ENCODE peak calls at places on chromosome 15, in eight cellular contexts. One of them, this sample, is unnamed.

GRCh38 chr15:40367038-40367672 is 9.1 kb downstream of the DISP2 start:
- DNase-seq in pancreas: peak; percentile 98
- DNase-seq in HFFc6: no peak
- DNase-seq in NCI-H774: no peak
- DNase-seq in hepatocyte: no peak
- DNase-seq in AG08396: no peak
- DNase-seq in stimulated activated CD4-positive, alpha-beta T cell treated with anti-CD3 and anti-CD28 coated beads, Interleukin-1b, Interleukin-23, amount 100 ng/mL, for 24 hours: no peak
- DNase-seq in amygdala: peak; percentile 22
- DNase-seq in this sample: no peak

GRCh38 chr15:82535566-82536408 is 4.5 kb downstream of the RPS17 start:
- DNase-seq in pancreas: no peak
- DNase-seq in HFFc6: no peak
- DNase-seq in NCI-H774: no peak
- DNase-seq in hepatocyte: no peak
- DNase-seq in AG08396: no peak
- DNase-seq in stimulated activated CD4-positive, alpha-beta T cell treated with anti-CD3 and anti-CD28 coated beads, Interleukin-1b, Interleukin-23, amount 100 ng/mL, for 24 hours: no peak
- DNase-seq in amygdala: no peak
- DNase-seq in this sample: no peak

GRCh38 chr15:27844018-27844666 is 255.0 kb downstream of the OCA2 start:
- DNase-seq in pancreas: no peak
- DNase-seq in HFFc6: peak; percentile 10
- DNase-seq in NCI-H774: no peak
- DNase-seq in hepatocyte: no peak
- DNase-seq in AG08396: peak; percentile 55
- DNase-seq in stimulated activated CD4-positive, alpha-beta T cell treated with anti-CD3 and anti-CD28 coated beads, Interleukin-1b, Interleukin-23, amount 100 ng/mL, for 24 hours: no peak
- DNase-seq in amygdala: no peak
- DNase-seq in this sample: no peak

GRCh38 chr15:39934415-39935044 is 615 bp downstream of the EIF2AK4 start:
- DNase-seq in pancreas: no peak
- DNase-seq in HFFc6: no peak
- DNase-seq in NCI-H774: no peak
- DNase-seq in hepatocyte: no peak
- DNase-seq in AG08396: no peak
- DNase-seq in stimulated activated CD4-positive, alpha-beta T cell treated with anti-CD3 and anti-CD28 coated beads, Interleukin-1b, Interleukin-23, amount 100 ng/mL, for 24 hours: no peak
- DNase-seq in amygdala: no peak
- DNase-seq in this sample: no peak

GRCh38 chr15:78808550-78808949 is 2.7 kb downstream of the ADAMTS7 start:
- DNase-seq in pancreas: no peak
- DNase-seq in HFFc6: peak; percentile 27
- DNase-seq in NCI-H774: no peak
- DNase-seq in hepatocyte: no peak
- DNase-seq in AG08396: peak; percentile 56
- DNase-seq in stimulated activated CD4-positive, alpha-beta T cell treated with anti-CD3 and anti-CD28 coated beads, Interleukin-1b, Interleukin-23, amount 100 ng/mL, for 24 hours: no peak
- DNase-seq in amygdala: no peak
- DNase-seq in this sample: no peak

GRCh38 chr15:72599855-72600464 is 54.5 kb upstream of the GOLGA6B start:
- DNase-seq in pancreas: no peak
- DNase-seq in HFFc6: peak; percentile 55
- DNase-seq in NCI-H774: peak; percentile 17
- DNase-seq in hepatocyte: peak; percentile 63
- DNase-seq in AG08396: peak; percentile 54
- DNase-seq in stimulated activated CD4-positive, alpha-beta T cell treated with anti-CD3 and anti-CD28 coated beads, Interleukin-1b, Interleukin-23, amount 100 ng/mL, for 24 hours: no peak
- DNase-seq in amygdala: no peak
- DNase-seq in this sample: no peak

GRCh38 chr15:90306560-90306959 is 41.1 kb downstream of the NGRN start:
- DNase-seq in pancreas: no peak
- DNase-seq in HFFc6: no peak
- DNase-seq in NCI-H774: no peak
- DNase-seq in hepatocyte: no peak
- DNase-seq in AG08396: no peak
- DNase-seq in stimulated activated CD4-positive, alpha-beta T cell treated with anti-CD3 and anti-CD28 coated beads, Interleukin-1b, Interleukin-23, amount 100 ng/mL, for 24 hours: no peak
- DNase-seq in amygdala: no peak
- DNase-seq in this sample: no peak

GRCh38 chr15:84590406-84590805 is 10.4 kb upstream of the ZSCAN2 start:
- DNase-seq in pancreas: no peak
- DNase-seq in HFFc6: no peak
- DNase-seq in NCI-H774: no peak
- DNase-seq in hepatocyte: no peak
- DNase-seq in AG08396: no peak
- DNase-seq in stimulated activated CD4-positive, alpha-beta T cell treated with anti-CD3 and anti-CD28 coated beads, Interleukin-1b, Interleukin-23, amount 100 ng/mL, for 24 hours: no peak
- DNase-seq in amygdala: no peak
- DNase-seq in this sample: no peak

GRCh38 chr15:90106522-90107117 is 4.4 kb upstream of the IDH2 start:
- DNase-seq in pancreas: no peak
- DNase-seq in HFFc6: peak; percentile 45
- DNase-seq in NCI-H774: no peak
- DNase-seq in hepatocyte: peak; percentile 53
- DNase-seq in AG08396: peak; percentile 77
- DNase-seq in stimulated activated CD4-positive, alpha-beta T cell treated with anti-CD3 and anti-CD28 coated beads, Interleukin-1b, Interleukin-23, amount 100 ng/mL, for 24 hours: no peak
- DNase-seq in amygdala: no peak
- DNase-seq in this sample: no peak

GRCh38 chr15:57048930-57049550 is 130.6 kb downstream of the TCF12 start:
- DNase-seq in pancreas: no peak
- DNase-seq in HFFc6: no peak
- DNase-seq in NCI-H774: no peak
- DNase-seq in hepatocyte: no peak
- DNase-seq in AG08396: no peak
- DNase-seq in stimulated activated CD4-positive, alpha-beta T cell treated with anti-CD3 and anti-CD28 coated beads, Interleukin-1b, Interleukin-23, amount 100 ng/mL, for 24 hours: no peak
- DNase-seq in amygdala: no peak
- DNase-seq in this sample: no peak

GRCh38 chr15:81752149-81752942 is 293.5 kb downstream of the MEX3B start:
- DNase-seq in pancreas: peak; percentile 43
- DNase-seq in HFFc6: no peak
- DNase-seq in NCI-H774: peak; percentile 76
- DNase-seq in hepatocyte: peak; percentile 74
- DNase-seq in AG08396: no peak
- DNase-seq in stimulated activated CD4-positive, alpha-beta T cell treated with anti-CD3 and anti-CD28 coated beads, Interleukin-1b, Interleukin-23, amount 100 ng/mL, for 24 hours: no peak
- DNase-seq in amygdala: no peak
- DNase-seq in this sample: peak; percentile 51

GRCh38 chr15:70714575-70714974 is 48.8 kb downstream of the UACA start:
- DNase-seq in pancreas: no peak
- DNase-seq in HFFc6: no peak
- DNase-seq in NCI-H774: no peak
- DNase-seq in hepatocyte: no peak
- DNase-seq in AG08396: no peak
- DNase-seq in stimulated activated CD4-positive, alpha-beta T cell treated with anti-CD3 and anti-CD28 coated beads, Interleukin-1b, Interleukin-23, amount 100 ng/mL, for 24 hours: no peak
- DNase-seq in amygdala: no peak
- DNase-seq in this sample: no peak

GRCh38 chr15:35181538-35181937 is 96.4 kb upstream of the NANOGP8 start:
- DNase-seq in pancreas: no peak
- DNase-seq in HFFc6: peak; percentile 12
- DNase-seq in NCI-H774: no peak
- DNase-seq in hepatocyte: no peak
- DNase-seq in AG08396: no peak
- DNase-seq in stimulated activated CD4-positive, alpha-beta T cell treated with anti-CD3 and anti-CD28 coated beads, Interleukin-1b, Interleukin-23, amount 100 ng/mL, for 24 hours: no peak
- DNase-seq in amygdala: no peak
- DNase-seq in this sample: no peak

GRCh38 chr15:57340673-57341259 is 35.5 kb upstream of the CGNL1 start:
- DNase-seq in pancreas: no peak
- DNase-seq in HFFc6: peak; percentile 11
- DNase-seq in NCI-H774: peak; percentile 27
- DNase-seq in hepatocyte: peak; percentile 80
- DNase-seq in AG08396: peak; percentile 49
- DNase-seq in stimulated activated CD4-positive, alpha-beta T cell treated with anti-CD3 and anti-CD28 coated beads, Interleukin-1b, Interleukin-23, amount 100 ng/mL, for 24 hours: no peak
- DNase-seq in amygdala: no peak
- DNase-seq in this sample: no peak

GRCh38 chr15:92636950-92637481 is 18.6 kb downstream of the FAM174B start:
- DNase-seq in pancreas: peak; percentile 96
- DNase-seq in HFFc6: no peak
- DNase-seq in NCI-H774: peak; percentile 83
- DNase-seq in hepatocyte: no peak
- DNase-seq in AG08396: no peak
- DNase-seq in stimulated activated CD4-positive, alpha-beta T cell treated with anti-CD3 and anti-CD28 coated beads, Interleukin-1b, Interleukin-23, amount 100 ng/mL, for 24 hours: no peak
- DNase-seq in amygdala: no peak
- DNase-seq in this sample: no peak

GRCh38 chr15:67095834-67096366 is 30.5 kb downstream of the SMAD3 start:
- DNase-seq in pancreas: no peak
- DNase-seq in HFFc6: no peak
- DNase-seq in NCI-H774: no peak
- DNase-seq in hepatocyte: no peak
- DNase-seq in AG08396: no peak
- DNase-seq in stimulated activated CD4-positive, alpha-beta T cell treated with anti-CD3 and anti-CD28 coated beads, Interleukin-1b, Interleukin-23, amount 100 ng/mL, for 24 hours: no peak
- DNase-seq in amygdala: no peak
- DNase-seq in this sample: no peak

GRCh38 chr15:31444844-31445243 is 118.2 kb downstream of the KLF13 start:
- DNase-seq in pancreas: no peak
- DNase-seq in HFFc6: no peak
- DNase-seq in NCI-H774: no peak
- DNase-seq in hepatocyte: no peak
- DNase-seq in AG08396: no peak
- DNase-seq in stimulated activated CD4-positive, alpha-beta T cell treated with anti-CD3 and anti-CD28 coated beads, Interleukin-1b, Interleukin-23, amount 100 ng/mL, for 24 hours: no peak
- DNase-seq in amygdala: no peak
- DNase-seq in this sample: no peak

GRCh38 chr15:34318277-34319079 is 19.1 kb downstream of the SLC12A6 start:
- DNase-seq in pancreas: no peak
- DNase-seq in HFFc6: peak; percentile 18
- DNase-seq in NCI-H774: peak; percentile 54
- DNase-seq in hepatocyte: peak; percentile 82
- DNase-seq in AG08396: peak; percentile 64
- DNase-seq in stimulated activated CD4-positive, alpha-beta T cell treated with anti-CD3 and anti-CD28 coated beads, Interleukin-1b, Interleukin-23, amount 100 ng/mL, for 24 hours: no peak
- DNase-seq in amygdala: no peak
- DNase-seq in this sample: no peak

GRCh38 chr15:31402003-31402402 is 75.4 kb downstream of the KLF13 start:
- DNase-seq in pancreas: peak; percentile 44
- DNase-seq in HFFc6: no peak
- DNase-seq in NCI-H774: no peak
- DNase-seq in hepatocyte: no peak
- DNase-seq in AG08396: no peak
- DNase-seq in stimulated activated CD4-positive, alpha-beta T cell treated with anti-CD3 and anti-CD28 coated beads, Interleukin-1b, Interleukin-23, amount 100 ng/mL, for 24 hours: no peak
- DNase-seq in amygdala: no peak
- DNase-seq in this sample: no peak

GRCh38 chr15:95557226-95558046 is 773.1 kb upstream of the NR2F2 start:
- DNase-seq in pancreas: no peak
- DNase-seq in HFFc6: peak; percentile 88
- DNase-seq in NCI-H774: no peak
- DNase-seq in hepatocyte: peak; percentile 76
- DNase-seq in AG08396: peak; percentile 78
- DNase-seq in stimulated activated CD4-positive, alpha-beta T cell treated with anti-CD3 and anti-CD28 coated beads, Interleukin-1b, Interleukin-23, amount 100 ng/mL, for 24 hours: no peak
- DNase-seq in amygdala: no peak
- DNase-seq in this sample: no peak

GRCh38 chr15:68739390-68740075 is 81.2 kb downstream of the ANP32A start:
- DNase-seq in pancreas: no peak
- DNase-seq in HFFc6: no peak
- DNase-seq in NCI-H774: no peak
- DNase-seq in hepatocyte: no peak
- DNase-seq in AG08396: no peak
- DNase-seq in stimulated activated CD4-positive, alpha-beta T cell treated with anti-CD3 and anti-CD28 coated beads, Interleukin-1b, Interleukin-23, amount 100 ng/mL, for 24 hours: no peak
- DNase-seq in amygdala: no peak
- DNase-seq in this sample: no peak

GRCh38 chr15:20358066-20358780 is 183.4 kb downstream of the GOLGA6L6 start:
- DNase-seq in pancreas: peak; percentile 93
- DNase-seq in HFFc6: no peak
- DNase-seq in NCI-H774: no peak
- DNase-seq in hepatocyte: peak; percentile 42
- DNase-seq in AG08396: no peak
- DNase-seq in stimulated activated CD4-positive, alpha-beta T cell treated with anti-CD3 and anti-CD28 coated beads, Interleukin-1b, Interleukin-23, amount 100 ng/mL, for 24 hours: no peak
- DNase-seq in amygdala: no peak
- DNase-seq in this sample: no peak

GRCh38 chr15:75121547-75121946 is 80.1 kb upstream of the C15orf39 start:
- DNase-seq in pancreas: no peak
- DNase-seq in HFFc6: no peak
- DNase-seq in NCI-H774: no peak
- DNase-seq in hepatocyte: no peak
- DNase-seq in AG08396: no peak
- DNase-seq in stimulated activated CD4-positive, alpha-beta T cell treated with anti-CD3 and anti-CD28 coated beads, Interleukin-1b, Interleukin-23, amount 100 ng/mL, for 24 hours: no peak
- DNase-seq in amygdala: no peak
- DNase-seq in this sample: no peak

GRCh38 chr15:73570355-73571032 is 62.7 kb downstream of the NPTN start:
- DNase-seq in pancreas: no peak
- DNase-seq in HFFc6: no peak
- DNase-seq in NCI-H774: no peak
- DNase-seq in hepatocyte: no peak
- DNase-seq in AG08396: no peak
- DNase-seq in stimulated activated CD4-positive, alpha-beta T cell treated with anti-CD3 and anti-CD28 coated beads, Interleukin-1b, Interleukin-23, amount 100 ng/mL, for 24 hours: no peak
- DNase-seq in amygdala: no peak
- DNase-seq in this sample: no peak

GRCh38 chr15:101153801-101154656 is 97.8 kb downstream of the CHSY1 start:
- DNase-seq in pancreas: no peak
- DNase-seq in HFFc6: no peak
- DNase-seq in NCI-H774: no peak
- DNase-seq in hepatocyte: no peak
- DNase-seq in AG08396: no peak
- DNase-seq in stimulated activated CD4-positive, alpha-beta T cell treated with anti-CD3 and anti-CD28 coated beads, Interleukin-1b, Interleukin-23, amount 100 ng/mL, for 24 hours: no peak
- DNase-seq in amygdala: no peak
- DNase-seq in this sample: no peak

GRCh38 chr15:94703591-94703990 is 472.2 kb downstream of the MCTP2 start:
- DNase-seq in pancreas: no peak
- DNase-seq in HFFc6: no peak
- DNase-seq in NCI-H774: no peak
- DNase-seq in hepatocyte: no peak
- DNase-seq in AG08396: no peak
- DNase-seq in stimulated activated CD4-positive, alpha-beta T cell treated with anti-CD3 and anti-CD28 coated beads, Interleukin-1b, Interleukin-23, amount 100 ng/mL, for 24 hours: no peak
- DNase-seq in amygdala: no peak
- DNase-seq in this sample: no peak

GRCh38 chr15:65918357-65918920 is 49.1 kb downstream of the RAB11A start:
- DNase-seq in pancreas: no peak
- DNase-seq in HFFc6: no peak
- DNase-seq in NCI-H774: no peak
- DNase-seq in hepatocyte: no peak
- DNase-seq in AG08396: no peak
- DNase-seq in stimulated activated CD4-positive, alpha-beta T cell treated with anti-CD3 and anti-CD28 coated beads, Interleukin-1b, Interleukin-23, amount 100 ng/mL, for 24 hours: no peak
- DNase-seq in amygdala: no peak
- DNase-seq in this sample: no peak

GRCh38 chr15:80750591-80750990 is 28.6 kb upstream of the CEMIP start:
- DNase-seq in pancreas: no peak
- DNase-seq in HFFc6: no peak
- DNase-seq in NCI-H774: no peak
- DNase-seq in hepatocyte: no peak
- DNase-seq in AG08396: no peak
- DNase-seq in stimulated activated CD4-positive, alpha-beta T cell treated with anti-CD3 and anti-CD28 coated beads, Interleukin-1b, Interleukin-23, amount 100 ng/mL, for 24 hours: no peak
- DNase-seq in amygdala: no peak
- DNase-seq in this sample: no peak

GRCh38 chr15:101470548-101471239 is 18.8 kb downstream of the PCSK6 start:
- DNase-seq in pancreas: no peak
- DNase-seq in HFFc6: no peak
- DNase-seq in NCI-H774: no peak
- DNase-seq in hepatocyte: no peak
- DNase-seq in AG08396: no peak
- DNase-seq in stimulated activated CD4-positive, alpha-beta T cell treated with anti-CD3 and anti-CD28 coated beads, Interleukin-1b, Interleukin-23, amount 100 ng/mL, for 24 hours: no peak
- DNase-seq in amygdala: no peak
- DNase-seq in this sample: no peak

GRCh38 chr15:87129916-87130315 is 1050.2 kb downstream of the AGBL1 start:
- DNase-seq in pancreas: no peak
- DNase-seq in HFFc6: no peak
- DNase-seq in NCI-H774: no peak
- DNase-seq in hepatocyte: no peak
- DNase-seq in AG08396: no peak
- DNase-seq in stimulated activated CD4-positive, alpha-beta T cell treated with anti-CD3 and anti-CD28 coated beads, Interleukin-1b, Interleukin-23, amount 100 ng/mL, for 24 hours: no peak
- DNase-seq in amygdala: no peak
- DNase-seq in this sample: no peak

GRCh38 chr15:44738340-44738984 is 2.1 kb downstream of the TRIM69 start:
- DNase-seq in pancreas: no peak
- DNase-seq in HFFc6: peak; percentile 59
- DNase-seq in NCI-H774: peak; percentile 33
- DNase-seq in hepatocyte: peak; percentile 28
- DNase-seq in AG08396: peak; percentile 30
- DNase-seq in stimulated activated CD4-positive, alpha-beta T cell treated with anti-CD3 and anti-CD28 coated beads, Interleukin-1b, Interleukin-23, amount 100 ng/mL, for 24 hours: no peak
- DNase-seq in amygdala: no peak
- DNase-seq in this sample: no peak

GRCh38 chr15:39583586-39584265 is 2.8 kb downstream of the THBS1 start:
- DNase-seq in pancreas: no peak
- DNase-seq in HFFc6: peak; percentile 95
- DNase-seq in NCI-H774: no peak
- DNase-seq in hepatocyte: peak; percentile 48
- DNase-seq in AG08396: no peak
- DNase-seq in stimulated activated CD4-positive, alpha-beta T cell treated with anti-CD3 and anti-CD28 coated beads, Interleukin-1b, Interleukin-23, amount 100 ng/mL, for 24 hours: no peak
- DNase-seq in amygdala: no peak
- DNase-seq in this sample: no peak

GRCh38 chr15:39730552-39730951 is 52.1 kb downstream of the FSIP1 start:
- DNase-seq in pancreas: no peak
- DNase-seq in HFFc6: no peak
- DNase-seq in NCI-H774: no peak
- DNase-seq in hepatocyte: peak; percentile 18
- DNase-seq in AG08396: no peak
- DNase-seq in stimulated activated CD4-positive, alpha-beta T cell treated with anti-CD3 and anti-CD28 coated beads, Interleukin-1b, Interleukin-23, amount 100 ng/mL, for 24 hours: no peak
- DNase-seq in amygdala: no peak
- DNase-seq in this sample: no peak

GRCh38 chr15:44676676-44677075 is 13.2 kb upstream of the SPG11 start:
- DNase-seq in pancreas: no peak
- DNase-seq in HFFc6: no peak
- DNase-seq in NCI-H774: no peak
- DNase-seq in hepatocyte: no peak
- DNase-seq in AG08396: no peak
- DNase-seq in stimulated activated CD4-positive, alpha-beta T cell treated with anti-CD3 and anti-CD28 coated beads, Interleukin-1b, Interleukin-23, amount 100 ng/mL, for 24 hours: no peak
- DNase-seq in amygdala: no peak
- DNase-seq in this sample: no peak

This sample was measured in NCI-H2081 treated with DMSO at 0.1 percent for 48 hours.